ENCODE peak calls at places on chromosomes 4 and X, in six cellular contexts. T is pancreas, H is hepatocyte, R is transverse colon, E is fibroblast of lung, J is right lobe of liver. Q is an unnamed sample.
A peak's percentile ranks its signal among the peaks of the same experiment; 100 is the strongest.

GRCh38 chr4:149203256-149204001 is 612.2 kb downstream of the IQCM start:
- DNase-seq in J (no peak), H (no peak), T (no peak), E (peak; percentile 2), R (no peak), Q (no peak)

GRCh38 chr4:8747896-8748575 is 123.6 kb downstream of the HMX1 start:
- DNase-seq in J (peak; percentile 36), H (no peak), T (no peak), R (no peak), E (no peak), Q (peak; percentile 22)

GRCh38 chrX:153477039-153477438 is 6.7 kb upstream of the HAUS7 start:
- DNase-seq in E (peak; percentile 30), T (no peak), R (no peak), J (no peak), H (peak; percentile 54), Q (no peak)

GRCh38 chr4:61462451-61463326 is 262.6 kb downstream of the ADGRL3 start:
- DNase-seq in H (no peak), E (peak; percentile 72), R (no peak), J (no peak), T (no peak), Q (no peak)

GRCh38 chr4:119570401-119570800 is 58.2 kb downstream of the PDE5A start:
- DNase-seq in H (no peak), J (no peak), T (no peak), E (peak; percentile 72), R (no peak), Q (no peak)

GRCh38 chr4:4418676-4419370 is 31.9 kb downstream of the NSG1 start:
- DNase-seq in T (no peak), E (no peak), R (no peak), J (no peak), H (no peak), Q (no peak)

GRCh38 chr4:32192363-32192762 is 1472.2 kb downstream of the PCDH7 start:
- DNase-seq in J (no peak), H (no peak), T (no peak), E (no peak), R (no peak), Q (no peak)

GRCh38 chr4:53744446-53745160 is 153.3 kb upstream of the LNX1 start:
- DNase-seq in H (no peak), T (no peak), J (no peak), E (no peak), R (no peak), Q (no peak)

GRCh38 chrX:9465380-9466114 is 689 bp downstream of the TBL1X start:
- DNase-seq in J (peak; percentile 63), E (no peak), R (peak; percentile 23), H (peak; percentile 19), T (no peak), Q (no peak)

GRCh38 chrX:96756491-96756890 is 71.8 kb downstream of the DIAPH2 start:
- DNase-seq in E (no peak), J (no peak), T (no peak), R (no peak), H (no peak), Q (no peak)

GRCh38 chr4:7063362-7063761 is 4.5 kb downstream of the GRPEL1 start:
- DNase-seq in E (no peak), J (no peak), T (no peak), H (no peak), R (no peak), Q (no peak)

GRCh38 chr4:125666635-125667034 is 351.9 kb downstream of the FAT4 start:
- DNase-seq in T (no peak), R (no peak), H (no peak), J (no peak), E (no peak), Q (no peak)

DNA sequence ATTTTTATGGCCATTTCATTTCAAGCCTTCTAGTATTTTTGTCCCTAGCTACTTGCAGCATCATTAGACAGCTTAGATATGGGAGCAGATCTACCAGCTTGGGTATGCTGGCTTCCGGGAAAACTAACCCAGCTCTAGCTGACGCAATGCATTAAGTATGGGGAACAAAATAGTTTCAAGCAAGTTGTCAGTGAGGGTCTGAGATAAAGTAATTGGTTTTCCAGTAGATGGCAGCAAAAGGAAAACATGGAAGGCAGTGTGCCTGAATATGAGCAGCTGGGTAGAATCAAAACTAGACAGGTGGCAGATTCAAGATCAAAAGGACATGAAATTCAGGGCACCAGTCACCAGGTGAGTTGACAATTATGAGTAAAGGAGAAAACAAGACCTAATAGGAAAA is 340.9 kb upstream of the CTSO start:
- DNase-seq in T (no peak), R (no peak), H (peak; percentile 65), J (no peak), E (peak; percentile 79), Q (no peak)
- TF ChIP-seq CTCF in T (no peak), R (peak; percentile 20), H (peak; percentile 42), J (peak; percentile 29), E (peak; percentile 17), Q (no peak)

GRCh38 chrX:30304866-30305265 is 4.3 kb downstream of the NR0B1 start:
- DNase-seq in R (no peak), E (no peak), T (no peak), J (no peak), H (no peak), Q (no peak)

GRCh38 chrX:30302957-30303356 is 6.2 kb downstream of the NR0B1 start:
- DNase-seq in J (no peak), R (no peak), T (no peak), E (peak; percentile 37), H (no peak), Q (no peak)

GRCh38 chrX:30301203-30301602 is 8.0 kb downstream of the NR0B1 start:
- DNase-seq in J (no peak), E (no peak), T (no peak), H (no peak), R (no peak), Q (no peak)

GRCh38 chrX:30296408-30297254 is 12.6 kb downstream of the NR0B1 start:
- DNase-seq in E (no peak), J (no peak), T (no peak), R (no peak), H (no peak), Q (no peak)

GRCh38 chrX:30301977-30302376 is 7.2 kb downstream of the NR0B1 start:
- DNase-seq in H (peak; percentile 10), E (peak; percentile 53), T (no peak), J (no peak), R (no peak), Q (no peak)
- H3K27ac ChIP-seq in H (no peak overlapping the region), E (no peak overlapping the region), T (no peak overlapping the region), J (no peak overlapping the region), R (no peak overlapping the region), Q (no peak overlapping the region)

GRCh38 chrX:109635151-109635550 is 10.2 kb upstream of the KCNE5 start:
- DNase-seq in T (no peak), H (no peak), R (no peak), J (no peak), E (peak; percentile 14), Q (no peak)
- TF ChIP-seq CTCF in T (peak; percentile 39), H (peak; percentile 32), R (peak; percentile 25), J (peak; percentile 70), E (peak; percentile 30), Q (no peak)

DNA sequence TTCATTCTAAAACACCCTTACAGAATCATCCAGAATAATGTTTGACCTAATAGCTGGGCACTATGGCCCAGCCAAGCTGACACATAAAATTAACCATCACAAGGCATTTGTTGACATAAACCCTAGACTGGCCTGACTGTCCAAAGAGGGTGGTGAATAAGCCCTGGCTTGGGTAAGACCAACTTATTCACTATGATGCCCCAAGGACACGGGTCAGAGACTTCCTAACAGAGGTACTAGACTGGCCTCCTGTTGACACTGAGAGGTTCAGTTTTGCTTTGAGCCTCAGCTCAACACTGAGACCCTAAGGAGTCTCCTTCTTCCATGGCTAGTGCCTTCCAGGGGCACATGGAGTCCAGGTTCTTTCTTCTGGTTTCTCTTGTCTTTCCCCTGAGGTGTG is 21.3 kb downstream of the FGF2 start:
- DNase-seq in R (no peak), J (no peak), T (no peak), E (no peak), H (no peak), Q (no peak)
- H3K27ac ChIP-seq in R (no peak overlapping the region), J (no peak overlapping the region), T (no peak overlapping the region), E (no peak overlapping the region), H (no peak overlapping the region), Q (no peak overlapping the region)

DNA sequence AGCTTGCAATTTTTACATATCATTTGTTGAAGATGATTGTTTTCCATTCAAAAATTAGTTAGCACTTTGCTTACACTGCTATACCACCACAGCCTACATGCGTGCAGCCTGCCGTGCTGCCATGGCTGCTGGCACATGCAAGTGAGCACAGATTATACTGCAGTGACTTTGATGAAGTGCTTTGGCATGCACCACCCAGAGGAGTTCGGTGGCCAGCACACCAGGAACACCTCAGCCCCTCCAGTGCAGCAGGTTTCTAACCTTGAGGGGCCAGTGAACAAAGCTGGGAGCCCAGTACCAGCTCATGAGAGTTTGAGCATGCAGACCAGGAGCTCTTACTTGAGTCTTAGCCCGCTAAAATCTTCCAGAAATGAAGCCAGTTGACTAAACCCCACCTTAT is 431.5 kb downstream of the DACH2 start:
- DNase-seq in J (peak; percentile 15), E (no peak), R (no peak), H (no peak), T (no peak), Q (no peak)
- TF ChIP-seq CTCF in J (no peak), E (no peak), R (no peak), H (no peak), T (no peak), Q (no peak)

DNA sequence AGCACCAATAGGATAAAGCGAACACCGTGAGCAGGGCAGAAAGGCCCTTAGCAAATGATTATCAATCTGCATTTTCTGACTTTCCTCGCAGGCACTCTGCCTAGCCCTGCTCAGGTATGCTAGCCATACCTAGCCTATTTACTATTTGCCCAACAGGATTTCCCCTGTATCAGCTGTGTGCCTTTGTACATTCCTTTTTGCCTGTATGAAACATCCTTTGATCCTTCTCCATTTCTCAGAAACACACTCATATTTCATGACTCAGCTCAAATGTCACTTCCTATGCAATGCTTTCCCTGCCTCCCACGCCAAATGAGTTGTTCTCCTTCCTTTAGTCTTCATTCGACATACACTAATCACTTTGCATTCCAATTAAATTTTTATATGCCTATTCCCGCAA is 37.2 kb downstream of the PCDH7 start:
- DNase-seq in E (peak; percentile 76), H (peak; percentile 62), T (no peak), R (no peak), J (no peak), Q (no peak)
- H3K27ac ChIP-seq in E (peak overlapping the region; percentile 64), H (peak overlapping the region; percentile 78), T (no peak overlapping the region), R (no peak overlapping the region), J (no peak overlapping the region), Q (no peak overlapping the region)

DNA sequence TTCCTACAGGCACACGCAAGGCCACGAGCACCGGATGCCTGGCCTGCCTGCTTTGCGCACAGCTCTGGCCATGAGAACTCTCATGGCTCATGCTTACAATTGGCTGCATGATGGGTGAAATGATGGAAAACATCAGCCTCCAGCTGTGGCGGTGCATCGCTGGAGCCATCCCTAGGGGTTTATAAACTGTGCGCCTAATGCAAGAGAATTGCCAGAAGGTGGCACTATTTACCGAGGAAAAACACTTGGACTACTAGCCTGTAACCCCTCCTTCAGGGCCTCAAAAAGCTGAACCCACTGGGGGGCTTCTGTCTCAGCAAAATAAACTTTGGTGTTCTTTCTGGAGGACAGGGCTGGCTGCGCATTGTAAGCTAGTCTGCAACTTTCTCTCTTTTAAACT is 51.9 kb downstream of the PHKA2 start:
- DNase-seq in J (no peak), R (no peak), T (no peak), H (peak; percentile 18), E (peak; percentile 42), Q (no peak)
- TF ChIP-seq CTCF in J (peak; percentile 28), R (no peak), T (no peak), H (peak; percentile 33), E (peak; percentile 33), Q (no peak)

Q was measured in left lung.